ENCODE peak calls at places on chromosomes 11 and 22, in six cellular contexts. W, J, T, H, K and M are unnamed samples.

GRCh38 chr22:44765571-44766285 is 13.4 kb downstream of the ARHGAP8 start:
- DNase-seq in W (no peak), J (no peak), K (no peak), H (no peak), T (no peak), M (no peak)

GRCh38 chr11:32310218-32310601 is 125.1 kb downstream of the WT1 start:
- DNase-seq in W (no peak), T (no peak), H (no peak), K (no peak), J (no peak), M (no peak)

GRCh38 chr11:110092577-110093406 is at the start of gene ZC3H12C:
- DNase-seq in W (peak; percentile 84), K (peak; percentile 72), J (peak; percentile 77), H (peak; percentile 80), T (peak; percentile 90), M (peak; percentile 97)

GRCh38 chr11:20610825-20611224 is 11.4 kb downstream of the SLC6A5 start:
- DNase-seq in T (no peak), J (no peak), K (no peak), W (no peak), H (no peak), M (no peak)

GRCh38 chr11:133198326-133198725 is 334.0 kb downstream of the OPCML start:
- DNase-seq in K (no peak), W (no peak), T (no peak), H (no peak), J (no peak), M (no peak)

GRCh38 chr11:114251797-114252327 is 44.3 kb upstream of the NNMT start:
- DNase-seq in J (no peak), W (no peak), T (peak; percentile 43), K (no peak), H (peak; percentile 61), M (no peak)

GRCh38 chr11:85918910-85919794 is 64.0 kb downstream of the CCDC83 start:
- DNase-seq in T (no peak), H (no peak), K (no peak), W (peak; percentile 73), J (no peak), M (no peak)

GRCh38 chr11:126992065-126992803 is 8.3 kb downstream of the KIRREL3 start:
- DNase-seq in W (no peak), J (no peak), T (no peak), K (no peak), H (no peak), M (peak; percentile 30)

GRCh38 chr11:123570939-123571590 is 83.4 kb downstream of the SCN3B start:
- DNase-seq in H (no peak), W (no peak), J (no peak), K (no peak), T (no peak), M (no peak)

GRCh38 chr11:57496109-57496820 is 19.2 kb downstream of the SLC43A1 start:
- DNase-seq in J (no peak), T (no peak), H (no peak), W (no peak), K (no peak), M (no peak)

GRCh38 chr11:21888814-21889213 is 304.1 kb upstream of the ANO5 start:
- DNase-seq in H (no peak), J (no peak), W (no peak), K (no peak), T (no peak), M (no peak)

GRCh38 chr11:127965947-127966668 is 621.2 kb downstream of the ETS1 start:
- DNase-seq in W (no peak), K (no peak), H (no peak), J (no peak), T (no peak), M (no peak)

GRCh38 chr11:71452354-71453020 is 516 bp upstream of the NADSYN1 start:
- DNase-seq in W (peak; percentile 11), J (no peak), K (no peak), H (no peak), T (no peak), M (peak; percentile 44)

GRCh38 chr11:134579709-134580634 is 167.9 kb upstream of the B3GAT1 start:
- DNase-seq in J (no peak), H (no peak), T (peak; percentile 67), K (no peak), W (no peak), M (no peak)

GRCh38 chr11:122743093-122743741 is 87.7 kb downstream of the UBASH3B start:
- DNase-seq in K (no peak), T (no peak), J (no peak), W (no peak), H (no peak), M (no peak)

GRCh38 chr22:39474351-39474991 is 17.7 kb downstream of the MGAT3 start:
- DNase-seq in W (no peak), J (no peak), K (peak; percentile 47), H (no peak), T (peak; percentile 70), M (peak; percentile 58)

GRCh38 chr11:17986007-17986710 is 26.7 kb downstream of the SERGEF start:
- DNase-seq in J (peak; percentile 15), W (no peak), H (no peak), T (no peak), K (no peak), M (no peak)

GRCh38 chr11:86816251-86816726 is 15.9 kb downstream of the PRSS23 start:
- DNase-seq in K (no peak), H (no peak), W (no peak), J (no peak), T (no peak), M (no peak)

GRCh38 chr11:71470956-71471355 is 18.0 kb downstream of the NADSYN1 start:
- DNase-seq in H (no peak), T (no peak), W (no peak), K (no peak), J (no peak), M (no peak)

GRCh38 chr11:2653930-2654739 is 45.7 kb downstream of the KCNQ1OT1 start:
- DNase-seq in K (no peak), W (no peak), H (no peak), T (peak; percentile 22), J (no peak), M (no peak)
- TF ChIP-seq JUND in K (no peak), W (no peak), H (no peak), T (no peak), J (no peak), M (no peak)

DNA sequence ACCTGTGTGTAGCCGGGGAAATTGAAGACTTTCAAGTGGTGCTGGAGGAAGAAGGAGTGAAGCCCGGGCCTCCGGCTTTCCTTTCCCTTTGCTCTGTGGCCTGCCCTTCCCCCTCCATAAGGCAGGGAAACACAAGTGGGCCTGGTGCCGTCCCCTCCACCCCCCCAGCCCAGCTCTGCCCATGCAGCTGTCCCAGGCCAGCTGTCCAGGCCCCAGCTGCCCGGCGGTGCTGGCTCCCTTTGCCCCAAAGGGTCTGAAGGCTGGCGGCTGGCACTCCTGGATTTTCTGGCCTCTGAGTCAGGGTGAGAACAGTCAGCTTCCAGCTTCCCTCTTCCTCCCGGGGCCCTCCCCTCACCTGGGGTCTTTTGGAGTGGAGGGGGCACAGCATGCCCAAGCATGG is 27.7 kb downstream of the CD82 start:
- DNase-seq in K (no peak), T (peak; percentile 67), W (no peak), J (no peak), H (no peak), M (no peak)
- TF ChIP-seq JUND in K (no peak), T (no peak), W (no peak), J (no peak), H (no peak), M (no peak)

DNA sequence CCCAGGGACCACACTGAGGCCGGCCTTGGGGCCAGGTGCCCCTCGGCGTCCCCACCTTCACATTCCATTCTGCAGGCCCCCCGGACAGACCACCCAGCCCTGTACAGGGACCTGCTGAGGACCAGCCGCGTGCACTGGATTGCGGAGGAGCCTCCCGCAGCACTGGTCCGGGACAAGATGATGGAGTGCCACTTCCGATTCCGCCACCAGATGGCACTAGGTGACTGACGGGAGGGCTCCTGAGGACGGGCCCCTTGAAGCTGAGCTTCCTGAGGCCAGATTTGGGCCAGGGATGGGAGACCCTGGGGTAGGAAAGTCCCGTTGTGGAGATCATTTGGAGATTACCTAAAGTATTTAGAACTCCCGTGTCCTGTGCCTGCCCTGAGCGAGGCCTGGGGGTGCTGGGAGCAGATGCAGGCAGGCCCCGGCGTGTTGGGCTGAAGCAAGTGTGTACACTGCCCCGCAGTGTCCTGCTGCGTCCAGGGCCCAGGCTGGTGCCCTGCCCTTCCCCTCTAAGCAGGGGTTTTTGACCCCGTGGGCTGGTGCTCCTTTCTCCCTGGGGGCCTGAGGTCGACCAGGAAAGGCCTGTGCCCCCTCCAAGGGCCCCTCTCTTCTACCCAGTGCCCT is 20.0 kb downstream of the TRMU start:
- DNase-seq in H (peak; percentile 66), W (peak; percentile 37), T (peak; percentile 92), K (no peak), J (no peak), M (peak; percentile 77)
- TF ChIP-seq JUND in H (no peak), W (no peak), T (no peak), K (peak; percentile 27), J (no peak), M (no peak)

GRCh38 chr11:131145806-131146205 is 224.6 kb upstream of the NTM start:
- DNase-seq in T (no peak), W (no peak), H (no peak), K (no peak), J (no peak), M (no peak)
- TF ChIP-seq JUND in T (no peak), W (no peak), H (no peak), K (no peak), J (no peak), M (no peak)

GRCh38 chr22:30922151-30922611 is 46.4 kb downstream of the MORC2 start:
- DNase-seq in T (peak; percentile 70), H (no peak), K (no peak), W (no peak), J (no peak), M (no peak)
- TF ChIP-seq JUND in T (no peak), H (no peak), K (no peak), W (no peak), J (no peak), M (no peak)

DNA sequence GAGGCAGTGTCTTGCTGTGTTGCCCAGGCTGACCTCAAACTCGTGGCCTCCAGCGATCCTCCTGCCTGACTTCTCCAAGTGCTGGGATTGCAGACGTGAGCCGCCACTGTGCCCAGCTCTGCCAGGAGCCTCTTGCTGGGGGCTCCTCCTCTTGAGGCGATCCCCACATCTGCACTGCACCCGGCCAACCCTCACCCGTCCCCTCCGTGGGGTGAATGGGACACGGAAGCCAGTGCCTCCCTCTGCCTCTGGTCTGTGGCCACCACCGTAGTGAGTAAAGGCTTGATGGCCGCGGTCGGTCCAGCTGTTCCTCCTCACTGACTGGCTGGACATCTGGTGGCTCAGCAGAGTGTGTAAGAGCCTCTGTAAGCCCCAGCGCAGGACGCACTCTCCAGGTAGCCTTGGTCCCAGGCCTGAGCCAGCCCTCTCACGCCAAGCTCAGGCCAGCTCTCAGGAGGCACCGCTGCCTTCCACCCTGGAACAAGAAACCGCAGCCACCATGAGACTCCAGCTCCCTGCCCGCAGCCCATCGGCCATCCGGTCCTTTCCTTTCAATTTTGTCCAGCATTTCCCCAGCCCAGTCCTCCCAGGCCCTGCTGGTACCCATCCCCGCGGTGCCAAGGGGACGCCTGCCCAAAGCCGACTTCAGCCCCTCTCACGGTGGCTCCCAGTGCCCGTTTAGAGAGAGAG is 100.3 kb downstream of the BRD1 start:
- DNase-seq in K (no peak), H (no peak), W (no peak), T (peak; percentile 34), J (no peak), M (no peak)
- TF ChIP-seq JUND in K (no peak), H (no peak), W (no peak), T (no peak), J (no peak), M (no peak)